ENCODE peak calls at places on chromosomes 13 and 19, in eight cellular contexts. One of them, this sample, is unnamed.

GRCh38 chr19:14054099-14054498 is 7.8 kb downstream of the PALM3 start:
- DNase-seq in heart left ventricle: no peak
- DNase-seq in left ventricle myocardium inferior: no peak
- DNase-seq in Peyer's patch: no peak
- DNase-seq in CD8-positive, alpha-beta memory T cell: no peak
- DNase-seq in A549: no peak
- DNase-seq in MM.1S: no peak
- DNase-seq in mesenchymal stem cell: no peak
- DNase-seq in this sample: no peak

GRCh38 chr13:50323440-50324070 is 308.3 kb downstream of the KCNRG start:
- DNase-seq in CD8-positive, alpha-beta memory T cell: no peak
- DNase-seq in A549: no peak
- DNase-seq in MM.1S: no peak
- DNase-seq in left ventricle myocardium inferior: no peak
- DNase-seq in heart left ventricle: no peak
- DNase-seq in Peyer's patch: no peak
- DNase-seq in mesenchymal stem cell: peak; percentile 83
- DNase-seq in this sample: no peak

GRCh38 chr13:108225440-108225839 is 7.2 kb downstream of the ABHD13 start:
- DNase-seq in mesenchymal stem cell: no peak
- DNase-seq in Peyer's patch: no peak
- DNase-seq in MM.1S: no peak
- DNase-seq in heart left ventricle: no peak
- DNase-seq in CD8-positive, alpha-beta memory T cell: no peak
- DNase-seq in left ventricle myocardium inferior: no peak
- DNase-seq in A549: no peak
- DNase-seq in this sample: no peak

GRCh38 chr13:102729560-102730275 is 34.9 kb upstream of the METTL21C start:
- DNase-seq in A549: peak; percentile 35
- DNase-seq in mesenchymal stem cell: no peak
- DNase-seq in MM.1S: no peak
- DNase-seq in heart left ventricle: no peak
- DNase-seq in CD8-positive, alpha-beta memory T cell: no peak
- DNase-seq in left ventricle myocardium inferior: no peak
- DNase-seq in Peyer's patch: no peak
- DNase-seq in this sample: no peak

GRCh38 chr13:49292742-49293498 is 45.2 kb downstream of the CDADC1 start:
- DNase-seq in left ventricle myocardium inferior: no peak
- DNase-seq in CD8-positive, alpha-beta memory T cell: no peak
- DNase-seq in heart left ventricle: peak; percentile 57
- DNase-seq in mesenchymal stem cell: peak; percentile 74
- DNase-seq in Peyer's patch: no peak
- DNase-seq in MM.1S: no peak
- DNase-seq in A549: no peak
- DNase-seq in this sample: peak; percentile 77

GRCh38 chr19:7928334-7928706 is 2.4 kb upstream of the CTXN1 start:
- DNase-seq in Peyer's patch: no peak
- DNase-seq in MM.1S: no peak
- DNase-seq in mesenchymal stem cell: no peak
- DNase-seq in A549: no peak
- DNase-seq in heart left ventricle: no peak
- DNase-seq in CD8-positive, alpha-beta memory T cell: no peak
- DNase-seq in left ventricle myocardium inferior: no peak
- DNase-seq in this sample: peak; percentile 56

GRCh38 chr13:21530656-21531055 is 71.6 kb upstream of the ZDHHC20 start:
- DNase-seq in MM.1S: no peak
- DNase-seq in CD8-positive, alpha-beta memory T cell: no peak
- DNase-seq in mesenchymal stem cell: no peak
- DNase-seq in heart left ventricle: no peak
- DNase-seq in Peyer's patch: no peak
- DNase-seq in left ventricle myocardium inferior: no peak
- DNase-seq in A549: no peak
- DNase-seq in this sample: peak; percentile 20

GRCh38 chr19:13181747-13182388 is 31.7 kb downstream of the IER2 start:
- DNase-seq in CD8-positive, alpha-beta memory T cell: peak; percentile 19
- DNase-seq in left ventricle myocardium inferior: peak; percentile 85
- DNase-seq in Peyer's patch: peak; percentile 68
- DNase-seq in MM.1S: no peak
- DNase-seq in mesenchymal stem cell: peak; percentile 24
- DNase-seq in A549: no peak
- DNase-seq in heart left ventricle: peak; percentile 85
- DNase-seq in this sample: peak; percentile 37

GRCh38 chr19:17078920-17079709 is 3.5 kb downstream of the MYO9B start:
- DNase-seq in left ventricle myocardium inferior: no peak
- DNase-seq in CD8-positive, alpha-beta memory T cell: no peak
- DNase-seq in heart left ventricle: no peak
- DNase-seq in Peyer's patch: no peak
- DNase-seq in MM.1S: no peak
- DNase-seq in A549: no peak
- DNase-seq in mesenchymal stem cell: no peak
- DNase-seq in this sample: no peak

GRCh38 chr19:48874309-48875135 is 2.3 kb downstream of the PPP1R15A start:
- DNase-seq in CD8-positive, alpha-beta memory T cell: peak; percentile 61
- DNase-seq in mesenchymal stem cell: peak; percentile 79
- DNase-seq in heart left ventricle: peak; percentile 35
- DNase-seq in MM.1S: peak; percentile 36
- DNase-seq in A549: peak; percentile 55
- DNase-seq in left ventricle myocardium inferior: no peak
- DNase-seq in Peyer's patch: peak; percentile 63
- DNase-seq in this sample: peak; percentile 54

GRCh38 chr13:48879854-48880253 is 95.9 kb upstream of the FNDC3A start:
- DNase-seq in CD8-positive, alpha-beta memory T cell: no peak
- DNase-seq in A549: no peak
- DNase-seq in MM.1S: no peak
- DNase-seq in left ventricle myocardium inferior: no peak
- DNase-seq in Peyer's patch: no peak
- DNase-seq in heart left ventricle: no peak
- DNase-seq in mesenchymal stem cell: no peak
- DNase-seq in this sample: no peak

GRCh38 chr19:4712771-4713170 is 10.9 kb downstream of the DPP9 start:
- DNase-seq in A549: no peak
- DNase-seq in heart left ventricle: no peak
- DNase-seq in Peyer's patch: no peak
- DNase-seq in CD8-positive, alpha-beta memory T cell: no peak
- DNase-seq in mesenchymal stem cell: no peak
- DNase-seq in left ventricle myocardium inferior: peak; percentile 14
- DNase-seq in MM.1S: no peak
- DNase-seq in this sample: no peak

GRCh38 chr19:16078311-16078758 is 2.0 kb downstream of the TPM4 start:
- DNase-seq in left ventricle myocardium inferior: no peak
- DNase-seq in mesenchymal stem cell: no peak
- DNase-seq in CD8-positive, alpha-beta memory T cell: no peak
- DNase-seq in Peyer's patch: no peak
- DNase-seq in A549: peak; percentile 56
- DNase-seq in heart left ventricle: peak; percentile 44
- DNase-seq in MM.1S: peak; percentile 68
- DNase-seq in this sample: peak; percentile 38

GRCh38 chr13:26541041-26541440 is 16.4 kb upstream of the WASF3 start:
- DNase-seq in Peyer's patch: no peak
- DNase-seq in MM.1S: no peak
- DNase-seq in CD8-positive, alpha-beta memory T cell: no peak
- DNase-seq in heart left ventricle: no peak
- DNase-seq in mesenchymal stem cell: no peak
- DNase-seq in left ventricle myocardium inferior: no peak
- DNase-seq in A549: no peak
- DNase-seq in this sample: no peak

GRCh38 chr19:50555447-50556235 is 12.6 kb downstream of the LRRC4B start:
- DNase-seq in left ventricle myocardium inferior: peak; percentile 28
- DNase-seq in MM.1S: no peak
- DNase-seq in CD8-positive, alpha-beta memory T cell: no peak
- DNase-seq in A549: peak; percentile 64
- DNase-seq in Peyer's patch: no peak
- DNase-seq in mesenchymal stem cell: peak; percentile 1
- DNase-seq in heart left ventricle: no peak
- DNase-seq in this sample: peak; percentile 51

GRCh38 chr19:45767881-45768643 is 990 bp downstream of the SIX5 start:
- DNase-seq in mesenchymal stem cell: peak; percentile 78
- DNase-seq in A549: peak; percentile 89
- DNase-seq in left ventricle myocardium inferior: peak; percentile 76
- DNase-seq in Peyer's patch: peak; percentile 72
- DNase-seq in CD8-positive, alpha-beta memory T cell: no peak
- DNase-seq in heart left ventricle: peak; percentile 71
- DNase-seq in MM.1S: peak; percentile 22
- DNase-seq in this sample: no peak

GRCh38 chr13:20414475-20415287 is 111.0 kb downstream of the CRYL1 start:
- DNase-seq in left ventricle myocardium inferior: no peak
- DNase-seq in heart left ventricle: no peak
- DNase-seq in Peyer's patch: no peak
- DNase-seq in CD8-positive, alpha-beta memory T cell: no peak
- DNase-seq in mesenchymal stem cell: no peak
- DNase-seq in MM.1S: no peak
- DNase-seq in A549: no peak
- DNase-seq in this sample: no peak

GRCh38 chr13:75123428-75123827 is 358.5 kb downstream of the TBC1D4 start:
- DNase-seq in Peyer's patch: no peak
- DNase-seq in MM.1S: no peak
- DNase-seq in heart left ventricle: no peak
- DNase-seq in mesenchymal stem cell: no peak
- DNase-seq in A549: no peak
- DNase-seq in CD8-positive, alpha-beta memory T cell: no peak
- DNase-seq in left ventricle myocardium inferior: no peak
- DNase-seq in this sample: peak; percentile 11

GRCh38 chr19:17479325-17479791 is 9.0 kb downstream of the SLC27A1 start:
- DNase-seq in heart left ventricle: no peak
- DNase-seq in left ventricle myocardium inferior: no peak
- DNase-seq in MM.1S: no peak
- DNase-seq in CD8-positive, alpha-beta memory T cell: no peak
- DNase-seq in mesenchymal stem cell: peak; percentile 30
- DNase-seq in Peyer's patch: no peak
- DNase-seq in A549: no peak
- DNase-seq in this sample: no peak

GRCh38 chr13:106230450-106230849 is 305.0 kb downstream of the EFNB2 start:
- DNase-seq in MM.1S: no peak
- DNase-seq in Peyer's patch: no peak
- DNase-seq in left ventricle myocardium inferior: no peak
- DNase-seq in heart left ventricle: no peak
- DNase-seq in mesenchymal stem cell: peak; percentile 46
- DNase-seq in CD8-positive, alpha-beta memory T cell: no peak
- DNase-seq in A549: peak; percentile 3
- DNase-seq in this sample: no peak

GRCh38 chr13:75636339-75637095 is 387 bp downstream of the LMO7 start:
- DNase-seq in left ventricle myocardium inferior: peak; percentile 16
- DNase-seq in CD8-positive, alpha-beta memory T cell: peak; percentile 36
- DNase-seq in A549: no peak
- DNase-seq in mesenchymal stem cell: peak; percentile 61
- DNase-seq in MM.1S: peak; percentile 54
- DNase-seq in heart left ventricle: no peak
- DNase-seq in Peyer's patch: peak; percentile 61
- DNase-seq in this sample: peak; percentile 22

GRCh38 chr13:53126803-53127202 is 98.2 kb downstream of the OLFM4 start:
- DNase-seq in mesenchymal stem cell: no peak
- DNase-seq in left ventricle myocardium inferior: peak; percentile 16
- DNase-seq in MM.1S: no peak
- DNase-seq in heart left ventricle: peak; percentile 15
- DNase-seq in CD8-positive, alpha-beta memory T cell: no peak
- DNase-seq in A549: no peak
- DNase-seq in Peyer's patch: peak; percentile 54
- DNase-seq in this sample: no peak
- H3K4me3 ChIP-seq in mesenchymal stem cell: no peak overlapping the region
- H3K4me3 ChIP-seq in left ventricle myocardium inferior: no peak overlapping the region
- H3K4me3 ChIP-seq in MM.1S: no peak overlapping the region
- H3K4me3 ChIP-seq in heart left ventricle: no peak overlapping the region
- H3K4me3 ChIP-seq in CD8-positive, alpha-beta memory T cell: no peak overlapping the region
- H3K4me3 ChIP-seq in A549: no peak overlapping the region
- H3K4me3 ChIP-seq in Peyer's patch: no peak overlapping the region
- H3K4me3 ChIP-seq in this sample: no peak overlapping the region

GRCh38 chr13:97254809-97255208 is 32.7 kb downstream of the MBNL2 start:
- DNase-seq in A549: peak; percentile 56
- DNase-seq in MM.1S: no peak
- DNase-seq in heart left ventricle: no peak
- DNase-seq in left ventricle myocardium inferior: no peak
- DNase-seq in CD8-positive, alpha-beta memory T cell: no peak
- DNase-seq in mesenchymal stem cell: peak; percentile 72
- DNase-seq in Peyer's patch: no peak
- DNase-seq in this sample: no peak
- H3K4me1 ChIP-seq in A549: peaks cover 85% of the 10 kb centered on the region
- H3K4me1 ChIP-seq in MM.1S: peaks cover 20% of the 10 kb centered on the region
- H3K4me1 ChIP-seq in heart left ventricle: peaks cover 76% of the 10 kb centered on the region
- H3K4me1 ChIP-seq in left ventricle myocardium inferior: peaks cover 88% of the 10 kb centered on the region
- H3K4me1 ChIP-seq in CD8-positive, alpha-beta memory T cell: peaks cover 23% of the 10 kb centered on the region
- H3K4me1 ChIP-seq in mesenchymal stem cell: peaks cover 18% of the 10 kb centered on the region
- H3K4me1 ChIP-seq in Peyer's patch: peaks cover 5% of the 10 kb centered on the region
- H3K4me1 ChIP-seq in this sample: peaks cover 46% of the 10 kb centered on the region

DNA sequence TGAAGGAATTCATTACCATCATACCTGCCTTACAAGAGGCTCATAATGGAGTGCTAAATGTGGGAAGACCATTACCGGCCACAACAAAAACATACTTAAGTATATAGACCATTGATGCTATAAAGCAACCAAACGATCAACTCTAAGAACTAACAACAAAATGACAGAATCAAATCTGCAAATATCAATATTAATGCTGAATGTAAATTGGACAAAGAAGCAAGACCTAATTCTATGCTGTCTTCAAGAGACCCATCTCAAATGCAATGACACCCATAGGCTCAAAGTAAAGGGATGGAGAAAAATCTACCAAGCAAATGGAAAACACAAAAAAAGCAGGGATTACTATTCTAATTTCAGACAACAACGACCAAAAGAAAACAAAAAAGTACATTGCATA is 52.3 kb upstream of the GPC6 start:
- DNase-seq in A549: no peak
- DNase-seq in MM.1S: no peak
- DNase-seq in Peyer's patch: no peak
- DNase-seq in heart left ventricle: no peak
- DNase-seq in mesenchymal stem cell: no peak
- DNase-seq in CD8-positive, alpha-beta memory T cell: no peak
- DNase-seq in left ventricle myocardium inferior: no peak
- DNase-seq in this sample: no peak
- H3K4me3 ChIP-seq in A549: no peak overlapping the region
- H3K4me3 ChIP-seq in MM.1S: no peak overlapping the region
- H3K4me3 ChIP-seq in Peyer's patch: no peak overlapping the region
- H3K4me3 ChIP-seq in heart left ventricle: no peak overlapping the region
- H3K4me3 ChIP-seq in mesenchymal stem cell: no peak overlapping the region
- H3K4me3 ChIP-seq in CD8-positive, alpha-beta memory T cell: no peak overlapping the region
- H3K4me3 ChIP-seq in left ventricle myocardium inferior: no peak overlapping the region
- H3K4me3 ChIP-seq in this sample: no peak overlapping the region

DNA sequence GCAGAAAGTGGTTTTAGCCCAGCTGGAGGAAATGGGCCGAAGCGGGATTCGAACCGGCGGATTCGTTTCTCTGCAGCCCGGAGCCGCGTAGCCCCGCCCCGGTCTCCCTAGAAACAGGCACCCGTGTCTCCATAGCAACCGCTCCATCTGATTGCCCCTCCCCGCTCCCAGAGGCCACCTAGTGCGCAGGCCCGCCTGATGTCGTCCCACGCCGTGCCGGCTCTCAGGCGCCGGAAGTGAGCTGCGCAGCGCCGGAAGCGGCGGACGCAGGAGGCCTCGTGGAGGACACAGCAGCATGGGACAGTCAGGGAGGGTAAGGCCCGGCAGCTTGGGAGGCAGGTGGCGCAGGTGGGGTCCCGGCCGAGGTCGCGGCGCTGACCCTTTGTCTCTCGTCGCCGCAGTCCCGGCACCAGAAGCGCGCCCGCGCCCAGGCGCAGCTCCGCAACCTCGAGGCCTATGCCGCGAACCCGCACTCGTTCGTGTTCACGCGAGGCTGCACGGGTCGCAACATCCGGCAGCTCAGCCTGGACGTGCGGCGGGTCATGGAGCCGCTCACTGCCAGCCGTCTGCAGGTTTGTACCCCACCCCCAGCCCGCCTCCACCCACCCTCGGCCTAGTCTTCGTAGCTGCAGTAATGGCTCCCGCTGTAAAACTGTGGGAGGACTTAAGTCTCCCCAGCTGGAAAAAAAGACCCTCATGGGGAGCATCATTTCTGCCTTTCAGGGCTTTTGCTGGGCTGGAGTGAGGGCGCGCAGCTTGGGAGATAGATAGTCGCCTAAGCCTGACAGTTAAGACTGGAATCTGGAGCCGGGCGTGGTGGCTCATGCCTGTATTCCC is at the start of gene PPAN:
- DNase-seq in CD8-positive, alpha-beta memory T cell: peak; percentile 96
- DNase-seq in Peyer's patch: peak; percentile 100
- DNase-seq in MM.1S: peak; percentile 99
- DNase-seq in heart left ventricle: peak; percentile 99
- DNase-seq in mesenchymal stem cell: peak; percentile 98
- DNase-seq in A549: peak; percentile 97
- DNase-seq in left ventricle myocardium inferior: peak; percentile 97
- DNase-seq in this sample: peak; percentile 99
- H3K4me1 ChIP-seq in CD8-positive, alpha-beta memory T cell: peaks cover 65% of the 10 kb centered on the region
- H3K4me1 ChIP-seq in Peyer's patch: peaks cover 29% of the 10 kb centered on the region
- H3K4me1 ChIP-seq in MM.1S: peaks cover 23% of the 10 kb centered on the region
- H3K4me1 ChIP-seq in heart left ventricle: peaks cover 20% of the 10 kb centered on the region
- H3K4me1 ChIP-seq in mesenchymal stem cell: peaks cover 15% of the 10 kb centered on the region
- H3K4me1 ChIP-seq in A549: peaks cover 17% of the 10 kb centered on the region
- H3K4me1 ChIP-seq in left ventricle myocardium inferior: peaks cover 25% of the 10 kb centered on the region
- H3K4me1 ChIP-seq in this sample: peaks cover 3% of the 10 kb centered on the region